ENCODE peak calls at places on chromosome 2, in eight cellular contexts. O, L, J, V, D, A, B and G are unnamed samples.

GRCh38 chr2:195407782-195408181 is 249.2 kb upstream of the SLC39A10 start:
- DNase-seq in D (no peak), V (peak), O (no peak), J (peak), L (peak), B (peak), A (no peak), G (peak)

GRCh38 chr2:1482981-1483380 is 69.7 kb downstream of the TPO start:
- DNase-seq in V (no peak), O (no peak), J (no peak), A (no peak), B (no peak), D (peak), L (no peak), G (no peak)

GRCh38 chr2:13694673-13695072 is 937.8 kb upstream of the LRATD1 start:
- DNase-seq in A (no peak), L (no peak), J (no peak), B (no peak), V (no peak), D (no peak), O (no peak), G (no peak)

GRCh38 chr2:198890490-198890889 is 567.2 kb downstream of the SATB2 start:
- DNase-seq in A (no peak), O (no peak), V (no peak), B (no peak), L (no peak), D (no peak), J (no peak), G (no peak)

GRCh38 chr2:101406867-101407266 is 19.6 kb upstream of the CREG2 start:
- DNase-seq in D (no peak), O (no peak), V (peak), J (peak), B (peak), L (peak), A (peak), G (no peak)

GRCh38 chr2:204479557-204479956 is 65.7 kb upstream of the PARD3B start:
- DNase-seq in B (peak), D (no peak), J (peak), L (peak), V (no peak), A (no peak), O (no peak), G (no peak)

GRCh38 chr2:212735648-212736047 is 197.0 kb upstream of the ERBB4 start:
- DNase-seq in J (no peak), B (no peak), A (no peak), V (no peak), O (no peak), D (no peak), L (no peak), G (no peak)

GRCh38 chr2:165390875-165391274 is 78.6 kb upstream of the CSRNP3 start:
- DNase-seq in J (no peak), V (no peak), O (no peak), A (no peak), B (no peak), L (no peak), D (no peak), G (no peak)

GRCh38 chr2:100321181-100321880 is 970 bp downstream of the LONRF2 start:
- DNase-seq in V (no peak), L (peak), D (peak), J (peak), A (no peak), B (peak), O (peak), G (no peak)

GRCh38 chr2:57965961-57966360 is 80.6 kb upstream of the VRK2 start:
- DNase-seq in L (no peak), O (no peak), D (no peak), A (no peak), B (no peak), J (peak), V (no peak), G (no peak)

GRCh38 chr2:65710779-65711295 is 278.4 kb upstream of the SPRED2 start:
- DNase-seq in B (no peak), D (no peak), L (peak), J (peak), A (no peak), V (peak), O (no peak), G (peak)

GRCh38 chr2:85949280-85949679 is 60.5 kb upstream of the ST3GAL5 start:
- DNase-seq in J (no peak), D (no peak), B (no peak), L (no peak), V (no peak), A (no peak), O (no peak), G (no peak)

GRCh38 chr2:106181064-106181463 is 13.0 kb downstream of the UXS1 start:
- DNase-seq in J (no peak), B (no peak), A (no peak), D (no peak), O (no peak), L (no peak), V (no peak), G (no peak)

GRCh38 chr2:99819766-99820165 is 322.6 kb downstream of the AFF3 start:
- DNase-seq in L (no peak), D (no peak), A (no peak), B (no peak), V (no peak), O (no peak), J (peak), G (no peak)

GRCh38 chr2:84276585-84277255 is 182.4 kb downstream of the SUCLG1 start:
- DNase-seq in B (no peak), J (no peak), D (no peak), O (no peak), L (no peak), A (no peak), V (no peak), G (no peak)

GRCh38 chr2:36820942-36821605 is 124.6 kb downstream of the VIT start:
- DNase-seq in D (no peak), V (no peak), L (no peak), B (no peak), A (no peak), J (peak), O (no peak), G (no peak)

GRCh38 chr2:240430595-240430994 is 4.9 kb upstream of the GPC1 start:
- DNase-seq in V (no peak), J (no peak), B (no peak), O (peak), A (no peak), D (peak), L (no peak), G (no peak)

GRCh38 chr2:162085090-162085891 is 11.3 kb upstream of the DPP4 start:
- DNase-seq in V (peak), L (peak), O (no peak), A (peak), D (no peak), B (peak), J (peak), G (no peak)

GRCh38 chr2:210094787-210095186 is 76.4 kb downstream of the KANSL1L start:
- DNase-seq in V (no peak), O (no peak), J (no peak), L (no peak), D (no peak), B (no peak), A (no peak), G (no peak)

GRCh38 chr2:126798276-126799140 is 100.2 kb upstream of the TEX51 start:
- DNase-seq in B (no peak), D (peak), J (no peak), L (no peak), A (no peak), V (no peak), O (no peak), G (no peak)

GRCh38 chr2:23476786-23477185 is 91.8 kb downstream of the KLHL29 start:
- DNase-seq in B (no peak), D (peak), V (no peak), O (no peak), L (no peak), J (no peak), A (no peak), G (no peak)

GRCh38 chr2:238509903-238510302 is 83.2 kb downstream of the ASB1 start:
- DNase-seq in V (no peak), B (no peak), J (no peak), A (no peak), D (peak), O (peak), L (no peak), G (no peak)

GRCh38 chr2:73185965-73186364 is 16.4 kb upstream of the NOTO start:
- DNase-seq in L (no peak), A (no peak), J (no peak), O (no peak), V (no peak), B (no peak), D (no peak), G (no peak)

GRCh38 chr2:108607706-108608301 is 73.5 kb downstream of the LIMS1 start:
- DNase-seq in A (no peak), O (no peak), V (peak), L (peak), J (peak), D (no peak), B (peak), G (no peak)

GRCh38 chr2:194962254-194962653 is 694.8 kb upstream of the SLC39A10 start:
- DNase-seq in J (peak), V (no peak), B (no peak), O (no peak), D (no peak), A (no peak), L (no peak), G (no peak)

GRCh38 chr2:217147751-217148318 is 288.0 kb upstream of the TNP1 start:
- DNase-seq in J (no peak), L (peak), B (peak), V (no peak), O (no peak), D (no peak), A (no peak), G (no peak)

GRCh38 chr2:201907128-201907886 is 101.0 kb downstream of the CDK15 start:
- DNase-seq in V (no peak), A (no peak), J (no peak), D (no peak), B (no peak), L (peak), O (no peak), G (no peak)

GRCh38 chr2:141557329-141558098 is 573.3 kb downstream of the LRP1B start:
- DNase-seq in A (peak), J (peak), V (peak), B (peak), D (no peak), L (peak), O (no peak), G (peak)

GRCh38 chr2:141555876-141556470 is 574.8 kb downstream of the LRP1B start:
- DNase-seq in B (no peak), D (no peak), V (no peak), A (no peak), O (no peak), L (peak), J (no peak), G (no peak)

GRCh38 chr2:141560723-141561122 is 570.1 kb downstream of the LRP1B start:
- DNase-seq in B (no peak), O (no peak), A (no peak), D (no peak), V (no peak), L (no peak), J (no peak), G (no peak)

GRCh38 chr2:141554810-141555209 is 576.0 kb downstream of the LRP1B start:
- DNase-seq in A (peak), O (no peak), B (peak), L (peak), V (peak), J (peak), D (no peak), G (no peak)
- TF ChIP-seq CTCF in A (peak), O (peak), B (peak), L (peak), V (peak), J (peak), D (peak), G (no peak)

DNA sequence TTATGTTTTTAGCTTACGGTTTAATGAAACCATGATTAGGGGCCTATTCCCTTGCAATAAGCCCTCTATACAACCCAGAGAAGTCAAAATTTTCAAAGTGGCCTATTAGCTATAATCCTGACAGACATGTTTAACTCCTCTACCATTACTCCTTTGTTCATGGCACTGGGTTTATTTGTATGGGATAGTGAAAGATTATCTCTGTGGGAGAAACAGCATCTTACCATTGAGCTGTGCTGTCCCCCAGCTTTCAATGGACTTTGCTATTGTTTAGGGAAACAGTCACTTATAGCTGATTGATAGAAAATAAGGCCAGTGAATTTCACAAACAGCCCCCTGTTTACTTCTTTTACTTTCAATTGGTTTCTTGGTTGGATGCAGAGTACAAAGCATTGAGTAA is 675.2 kb upstream of the GCFC2 start:
- DNase-seq in A (no peak), B (no peak), D (no peak), O (no peak), L (no peak), J (no peak), V (no peak), G (no peak)
- TF ChIP-seq CTCF in A (no peak), B (no peak), D (no peak), O (no peak), L (no peak), J (no peak), V (no peak), G (no peak)

DNA sequence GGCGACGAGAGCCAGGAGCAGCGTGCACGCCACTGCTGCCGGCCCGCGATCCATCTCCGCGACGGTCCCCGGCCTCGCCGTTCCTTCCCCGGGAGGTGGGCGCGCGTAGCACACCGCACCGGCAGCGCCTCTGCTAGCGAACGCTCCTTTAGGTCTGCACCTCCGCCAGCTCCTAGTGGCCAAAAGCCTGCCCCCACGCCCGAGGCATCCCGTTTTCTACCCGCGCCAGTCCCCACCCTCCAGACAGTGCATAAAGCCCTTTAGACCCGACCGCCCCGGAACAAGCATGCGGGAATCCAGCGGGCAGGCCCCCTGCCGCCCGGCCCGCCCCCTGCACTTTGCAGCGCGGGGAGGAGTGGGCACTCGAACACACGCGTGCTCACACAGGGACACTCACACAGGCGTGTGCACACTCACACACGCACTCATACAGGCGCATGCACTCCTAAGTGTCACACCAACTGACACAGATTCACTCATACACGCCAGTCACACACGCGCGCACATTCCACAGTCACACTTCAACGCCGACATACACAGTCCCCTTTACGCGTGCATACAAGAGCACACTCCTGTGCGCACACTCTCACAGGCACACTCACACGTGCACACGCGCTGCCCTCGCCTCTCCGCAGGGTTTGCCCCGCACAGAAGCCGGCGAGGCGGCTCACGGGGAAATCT is at the start of gene LRP2:
- DNase-seq in D (peak), O (peak), B (no peak), L (no peak), A (no peak), J (no peak), V (no peak), G (no peak)
- TF ChIP-seq CTCF in D (no peak), O (peak), B (peak), L (no peak), A (no peak), J (no peak), V (no peak), G (no peak)

GRCh38 chr2:96867756-96868554 is 1.9 kb downstream of the SEMA4C start:
- DNase-seq in V (no peak), A (no peak), L (no peak), D (no peak), B (peak), J (no peak), O (peak), G (no peak)

GRCh38 chr2:96868555-96869280 is 1.2 kb downstream of the SEMA4C start:
- DNase-seq in D (peak), V (peak), L (peak), O (peak), B (peak), J (peak), A (peak), G (peak)

GRCh38 chr2:96870631-96871255 is 863 bp upstream of the SEMA4C start:
- DNase-seq in L (no peak), D (peak), B (peak), V (no peak), J (no peak), A (no peak), O (peak), G (no peak)

GRCh38 chr2:96869824-96870630 is at the start of gene SEMA4C:
- DNase-seq in J (no peak), V (no peak), A (no peak), O (peak), L (peak), D (peak), B (no peak), G (no peak)

DNA sequence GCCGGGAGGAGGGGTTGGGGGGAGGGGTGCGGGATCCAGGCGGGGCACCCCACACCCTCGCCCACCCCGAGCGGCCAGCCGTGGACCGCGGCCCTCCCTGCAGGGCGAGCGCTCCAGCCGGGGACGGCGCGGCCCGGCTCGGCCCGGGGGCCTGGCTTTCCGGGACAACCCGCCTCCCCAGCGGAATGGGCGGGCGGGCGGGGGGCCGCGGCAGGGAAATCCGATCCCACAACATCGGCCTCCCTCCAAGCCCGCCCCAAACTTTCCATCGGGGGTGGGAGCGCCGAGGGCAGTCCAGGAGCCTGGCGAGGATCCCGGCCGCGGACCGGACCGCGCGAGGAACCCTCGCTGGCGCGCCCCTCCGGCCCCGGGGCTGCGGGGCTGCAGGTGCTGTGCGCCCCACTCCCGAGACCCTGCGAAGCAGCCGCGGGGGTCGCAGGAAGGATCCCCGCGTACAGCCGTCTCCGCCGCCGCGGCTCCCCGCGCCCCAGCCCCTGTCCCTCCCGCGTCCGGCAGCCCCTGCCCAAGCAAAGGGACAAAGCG is 528 bp downstream of the SEMA4C start:
- DNase-seq in O (peak), B (peak), A (no peak), V (peak), J (peak), D (peak), L (peak), G (peak)
- TF ChIP-seq CTCF in O (no peak), B (no peak), A (no peak), V (peak), J (peak), D (no peak), L (no peak), G (peak)

DNA sequence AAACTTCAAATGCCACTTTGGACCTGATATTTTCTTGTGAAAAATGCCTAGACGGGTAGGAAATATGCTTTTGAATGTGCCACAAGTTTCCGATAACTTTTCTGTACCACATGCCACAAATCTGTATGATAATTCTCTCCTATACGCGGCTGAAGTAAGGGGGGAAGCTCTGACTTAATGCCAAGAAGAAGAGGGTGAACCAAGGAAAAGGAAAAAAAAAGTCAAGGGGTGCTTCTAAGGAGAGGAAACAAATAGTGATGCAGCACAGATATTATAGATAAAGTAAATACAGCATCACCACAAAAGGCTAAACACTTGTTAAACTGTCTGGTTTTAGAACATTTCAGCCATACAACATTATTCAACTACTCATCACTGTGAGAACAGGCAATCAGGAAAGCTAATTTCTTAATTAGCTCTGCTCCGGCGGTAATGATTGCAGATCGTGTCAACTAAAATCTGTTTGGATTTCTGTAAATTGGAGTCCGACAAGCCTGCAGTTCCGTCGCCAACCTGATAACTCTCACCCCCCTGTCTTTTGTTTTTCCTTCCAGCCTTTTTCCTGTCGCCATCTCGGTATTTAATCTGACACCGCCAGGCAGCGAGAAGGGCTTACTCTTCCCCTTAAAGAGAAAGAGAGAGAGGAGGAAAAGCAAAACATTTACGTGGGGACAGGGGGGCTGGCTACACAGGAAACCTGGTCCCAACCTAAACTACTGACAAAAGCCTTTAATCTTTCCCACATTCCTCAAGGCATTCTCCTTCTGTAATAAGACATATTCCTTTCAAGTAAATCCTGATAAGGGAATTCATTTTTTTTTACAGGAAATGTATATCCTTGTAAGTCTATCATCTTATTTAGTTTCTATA is 67.5 kb downstream of the ZEB2 start:
- DNase-seq in A (no peak), J (peak), O (no peak), B (peak), D (no peak), V (peak), L (peak), G (no peak)
- TF ChIP-seq CTCF in A (peak), J (no peak), O (peak), B (peak), D (peak), V (peak), L (no peak), G (no peak)